ENCODE peak calls at places on chromosomes 4 and X, in ten cellular contexts. U, Z, D, C, E, P, H, F, T and I are unnamed samples.

GRCh38 chr4:147683172-147683571 is 791 bp downstream of the PRMT9 start:
- DNase-seq in U (peak; percentile 20), Z (peak; percentile 21), D (no peak), C (peak; percentile 27), E (no peak), P (no peak), H (no peak), F (no peak), T (peak; percentile 57), I (no peak)

GRCh38 chr4:145619639-145619996 is 433 bp downstream of the MMAA start:
- DNase-seq in U (no peak), Z (peak; percentile 17), D (peak; percentile 15), C (peak; percentile 70), E (no peak), P (no peak), H (no peak), F (peak; percentile 29), T (peak; percentile 66), I (peak; percentile 39)

GRCh38 chrX:151815461-151815860 is 80.9 kb downstream of the CNGA2 start:
- DNase-seq in U (no peak), Z (no peak), D (no peak), C (no peak), E (no peak), P (no peak), H (no peak), F (no peak), T (no peak), I (no peak)

GRCh38 chr4:1411436-1412375 is 5.5 kb upstream of the NKX1-1 start:
- DNase-seq in U (peak; percentile 42), Z (no peak), D (no peak), C (no peak), E (no peak), P (no peak), H (no peak), F (no peak), T (no peak), I (no peak)

GRCh38 chrX:143873343-143873742 is 10.5 kb upstream of the UBE2NL start:
- DNase-seq in U (no peak), Z (no peak), D (no peak), C (no peak), E (no peak), P (no peak), H (no peak), F (no peak), T (no peak), I (no peak)

GRCh38 chr4:153603258-153603657 is 80.8 kb upstream of the TLR2 start:
- DNase-seq in U (no peak), Z (no peak), D (no peak), C (no peak), E (no peak), P (no peak), H (no peak), F (no peak), T (no peak), I (no peak)

GRCh38 chrX:30865020-30865419 is 24.0 kb downstream of the TAB3 start:
- DNase-seq in U (peak; percentile 23), Z (no peak), D (no peak), C (no peak), E (no peak), P (no peak), H (no peak), F (no peak), T (peak; percentile 1), I (no peak)

GRCh38 chr4:110020139-110020538 is 107.5 kb downstream of the EGF start:
- DNase-seq in U (no peak), Z (no peak), D (no peak), C (no peak), E (no peak), P (no peak), H (no peak), F (no peak), T (no peak), I (no peak)

GRCh38 chr4:53601251-53601764 is 10.0 kb upstream of the LNX1 start:
- DNase-seq in U (peak; percentile 56), Z (no peak), D (no peak), C (peak; percentile 88), E (no peak), P (peak; percentile 90), H (peak; percentile 15), F (no peak), T (no peak), I (peak; percentile 88)

GRCh38 chr4:108399610-108400265 is 220.6 kb upstream of the RPL34 start:
- DNase-seq in U (no peak), Z (no peak), D (no peak), C (no peak), E (no peak), P (no peak), H (no peak), F (no peak), T (no peak), I (no peak)

GRCh38 chr4:138636791-138637190 is 378.8 kb upstream of the NOCT start:
- DNase-seq in U (no peak), Z (no peak), D (no peak), C (peak; percentile 57), E (no peak), P (no peak), H (no peak), F (no peak), T (no peak), I (no peak)

GRCh38 chr4:88841635-88842034 is 144.0 kb upstream of the NAP1L5 start:
- DNase-seq in U (no peak), Z (peak; percentile 72), D (peak; percentile 25), C (no peak), E (no peak), P (no peak), H (no peak), F (no peak), T (no peak), I (no peak)

GRCh38 chrX:71604141-71604540 is 14.2 kb downstream of the CXCR3 start:
- DNase-seq in U (no peak), Z (no peak), D (no peak), C (no peak), E (no peak), P (no peak), H (no peak), F (no peak), T (peak; percentile 3), I (no peak)

GRCh38 chr4:185925910-185926360 is 113.9 kb upstream of the SORBS2 start:
- DNase-seq in U (no peak), Z (no peak), D (no peak), C (no peak), E (no peak), P (no peak), H (peak; percentile 18), F (no peak), T (no peak), I (no peak)